ENCODE peak calls at places on chromosomes 4 and X, in five cellular contexts. H is B cell, E is GM23248, R is NCI-H524 treated with DMSO at 0.1 percent for 48 hours, Q is ascending aorta. O is an unnamed sample.

GRCh38 chrX:153925739-153926593 is at the start of gene ARHGAP4:
- DNase-seq in H (peak), E (no peak), R (no peak), Q (no peak), O (no peak)

GRCh38 chr4:6192245-6192644 is 8.1 kb downstream of the JAKMIP1 start:
- DNase-seq in H (no peak), E (no peak), R (no peak), Q (no peak), O (no peak)

GRCh38 chr4:74190919-74191397 is 33.0 kb downstream of the MTHFD2L start:
- DNase-seq in H (no peak), E (no peak), R (no peak), Q (no peak), O (no peak)

GRCh38 chr4:137705171-137705783 is 173.0 kb upstream of the PCDH18 start:
- DNase-seq in H (no peak), E (peak), R (no peak), Q (no peak), O (no peak)

GRCh38 chrX:68685722-68686683 is 38.5 kb downstream of the STARD8 start:
- DNase-seq in H (no peak), E (peak), R (no peak), Q (no peak), O (no peak)

GRCh38 chr4:102429553-102429952 is 71.6 kb upstream of the NFKB1 start:
- DNase-seq in H (no peak), E (peak), R (no peak), Q (no peak), O (no peak)

GRCh38 chrX:15349046-15349445 is 13.7 kb upstream of the PIGA start:
- DNase-seq in H (no peak), E (peak), R (peak), Q (no peak), O (no peak)

GRCh38 chrX:77276742-77277141 is 170.4 kb upstream of the FGF16 start:
- DNase-seq in H (no peak), E (no peak), R (no peak), Q (no peak), O (no peak)

GRCh38 chr4:77579406-77580076 is 26.1 kb upstream of the CXCL13 start:
- DNase-seq in H (no peak), E (peak), R (no peak), Q (no peak), O (no peak)

GRCh38 chr4:2073808-2074481 is 14.8 kb downstream of the NAT8L start:
- DNase-seq in H (no peak), E (no peak), R (no peak), Q (no peak), O (no peak)

GRCh38 chr4:74009307-74009706 is 10.8 kb upstream of the CXCL5 start:
- DNase-seq in H (no peak), E (no peak), R (no peak), Q (no peak), O (no peak)

GRCh38 chr4:37662861-37663390 is 23.2 kb downstream of the RELL1 start:
- DNase-seq in H (no peak), E (no peak), R (no peak), Q (no peak), O (no peak)

GRCh38 chr4:146273204-146273901 is 59.0 kb downstream of the REELD1 start:
- DNase-seq in H (no peak), E (no peak), R (no peak), Q (no peak), O (no peak)

GRCh38 chr4:55635760-55636621 is at the start of gene NMU:
- DNase-seq in H (peak), E (peak), R (no peak), Q (no peak), O (no peak)

GRCh38 chr4:38013461-38014366 is 53.5 kb downstream of the PTTG2 start:
- DNase-seq in H (no peak), E (peak), R (no peak), Q (no peak), O (no peak)

GRCh38 chr4:77818667-77819408 is at the start of gene CNOT6L:
- DNase-seq in H (peak), E (peak), R (no peak), Q (peak), O (no peak)

GRCh38 chr4:1939664-1940509 is 68.7 kb downstream of the NSD2 start:
- DNase-seq in H (no peak), E (peak), R (no peak), Q (no peak), O (no peak)

O was measured in SK-N-MC.